ENCODE peak calls at places on chromosomes 12 and 14, in eight cellular contexts. E, M, N, I, H, U, O and Q are unnamed samples.

GRCh38 chr12:68319988-68320623 is 12.1 kb downstream of the MDM1 start:
- DNase-seq in I (no peak), U (no peak), N (no peak), M (no peak), E (peak), O (peak), H (no peak), Q (peak)

GRCh38 chr12:34188974-34189373 is 166.7 kb downstream of the ALG10 start:
- DNase-seq in I (no peak), N (no peak), U (no peak), O (no peak), H (no peak), E (no peak), M (no peak), Q (no peak)

GRCh38 chr12:72293701-72294100 is 21.5 kb downstream of the TRHDE start:
- DNase-seq in O (no peak), E (no peak), N (no peak), H (no peak), I (no peak), U (no peak), M (no peak), Q (no peak)

GRCh38 chr12:117874842-117875434 is 93.9 kb downstream of the KSR2 start:
- DNase-seq in M (peak), O (peak), E (peak), U (peak), N (peak), H (peak), I (peak), Q (peak)

GRCh38 chr12:34298971-34299801 is 276.9 kb downstream of the ALG10 start:
- DNase-seq in I (no peak), E (no peak), H (no peak), N (no peak), O (no peak), M (peak), U (no peak), Q (no peak)

GRCh38 chr12:109940339-109940923 is 40.4 kb downstream of the TCHP start:
- DNase-seq in M (no peak), H (no peak), O (no peak), E (no peak), U (no peak), I (no peak), N (no peak), Q (no peak)

GRCh38 chr12:116675339-116676107 is 62.3 kb downstream of the SPRING1 start:
- DNase-seq in U (no peak), O (no peak), N (no peak), M (no peak), I (no peak), E (no peak), H (no peak), Q (no peak)

GRCh38 chr12:40911676-40912075 is 219.4 kb downstream of the CNTN1 start:
- DNase-seq in U (no peak), I (no peak), H (no peak), E (no peak), O (no peak), N (no peak), M (no peak), Q (no peak)

GRCh38 chr14:73764406-73764805 is 50.2 kb upstream of the PNMA1 start:
- DNase-seq in N (no peak), O (no peak), I (no peak), M (no peak), E (no peak), U (no peak), H (no peak), Q (no peak)

GRCh38 chr12:53508534-53509199 is 1.4 kb upstream of the NPFF start:
- DNase-seq in O (peak), H (peak), I (peak), M (peak), N (peak), U (peak), E (peak), Q (peak)

GRCh38 chr14:55446127-55446736 is 5.8 kb upstream of the TBPL2 start:
- DNase-seq in E (peak), H (peak), U (peak), I (peak), M (no peak), N (peak), O (peak), Q (peak)

GRCh38 chr14:67820428-67820881 is 876 bp downstream of the RAD51B start:
- DNase-seq in N (no peak), E (peak), U (peak), H (no peak), I (peak), M (no peak), O (peak), Q (peak)

GRCh38 chr12:26017484-26018211 is 59.2 kb downstream of the RASSF8 start:
- DNase-seq in N (peak), I (peak), O (peak), M (no peak), H (no peak), E (peak), U (no peak), Q (peak)

GRCh38 chr12:88615490-88615889 is 35.2 kb upstream of the KITLG start:
- DNase-seq in I (no peak), M (no peak), O (no peak), E (no peak), U (no peak), H (no peak), N (no peak), Q (peak)

GRCh38 chr12:120225852-120226640 is 25.1 kb upstream of the RPLP0 start:
- DNase-seq in M (no peak), U (no peak), H (no peak), O (peak), I (peak), N (peak), E (peak), Q (no peak)

GRCh38 chr14:85466678-85467077 is 63.3 kb upstream of the FLRT2 start:
- DNase-seq in U (no peak), H (no peak), O (peak), E (no peak), N (no peak), I (no peak), M (no peak), Q (peak)

GRCh38 chr14:75871181-75871880 is 110.5 kb downstream of the TGFB3 start:
- DNase-seq in U (no peak), I (no peak), M (no peak), N (no peak), E (no peak), H (no peak), O (peak), Q (no peak)

GRCh38 chr12:92492291-92492690 is 210.5 kb upstream of the PLEKHG7 start:
- DNase-seq in N (no peak), M (no peak), I (no peak), H (no peak), U (no peak), E (no peak), O (no peak), Q (no peak)

GRCh38 chr14:64826845-64827244 is 52.9 kb downstream of the SPTB start:
- DNase-seq in M (peak), E (no peak), N (no peak), O (peak), I (no peak), U (no peak), H (no peak), Q (no peak)